ENCODE peak calls at places on chromosomes 1 and 21, in eight cellular contexts. Z is fibroblast of lung, S is AG04450, N is NB4, K is GM23338, U is neuronal stem cell, R is BJ, H is psoas muscle. E is an unnamed sample.

GRCh38 chr1:27503961-27504587 is 14.1 kb upstream of the WASF2 start:
- DNase-seq in K (no peak), R (no peak), U (no peak), Z (no peak), N (no peak), H (peak), S (no peak), E (peak)

GRCh38 chr1:11534846-11535245 is 55.9 kb downstream of the DISP3 start:
- DNase-seq in N (no peak), K (no peak), R (no peak), H (no peak), U (no peak), S (no peak), Z (no peak), E (no peak)

GRCh38 chr1:41474490-41475271 is 9.8 kb downstream of the EDN2 start:
- DNase-seq in H (no peak), S (no peak), U (no peak), N (no peak), Z (no peak), R (no peak), K (peak), E (no peak)

GRCh38 chr1:145690587-145691558 is 16.3 kb downstream of the PDZK1 start:
- DNase-seq in U (no peak), Z (peak), R (peak), N (peak), K (no peak), S (peak), H (no peak), E (peak)

GRCh38 chr1:63450416-63450815 is 72.6 kb downstream of the ITGB3BP start:
- DNase-seq in N (no peak), R (no peak), S (no peak), H (no peak), U (no peak), K (no peak), Z (no peak), E (no peak)

GRCh38 chr1:153774780-153775431 is at the start of gene SLC27A3:
- DNase-seq in S (no peak), U (no peak), N (no peak), Z (peak), H (peak), K (peak), R (no peak), E (peak)

GRCh38 chr21:44872568-44873355 is 728 bp downstream of the PTTG1IP start:
- DNase-seq in K (peak), S (no peak), H (peak), R (no peak), Z (peak), N (peak), U (peak), E (peak)

GRCh38 chr1:172883387-172883791 is 167.4 kb downstream of the TNFSF18 start:
- DNase-seq in Z (no peak), S (no peak), H (no peak), N (no peak), K (no peak), R (no peak), U (no peak), E (no peak)

GRCh38 chr1:165828103-165828558 is 717 bp downstream of the UCK2 start:
- DNase-seq in R (no peak), U (peak), S (no peak), N (peak), Z (peak), K (peak), H (peak), E (peak)

GRCh38 chr1:28564310-28564709 is 11.4 kb downstream of the TRNAU1AP start:
- DNase-seq in Z (no peak), K (no peak), H (no peak), N (no peak), R (no peak), U (no peak), S (no peak), E (no peak)

GRCh38 chr1:204089044-204089751 is 16.3 kb downstream of the SOX13 start:
- DNase-seq in Z (peak), S (no peak), H (peak), N (no peak), R (no peak), K (no peak), U (no peak), E (peak)

GRCh38 chr21:26797878-26798456 is 47.2 kb downstream of the ADAMTS1 start:
- DNase-seq in S (no peak), K (no peak), H (no peak), Z (no peak), R (no peak), U (no peak), N (no peak), E (no peak)

GRCh38 chr1:54904476-54905048 is 17.6 kb upstream of the DHCR24 start:
- DNase-seq in H (no peak), Z (peak), R (peak), K (no peak), U (no peak), S (peak), N (no peak), E (peak)

DNA sequence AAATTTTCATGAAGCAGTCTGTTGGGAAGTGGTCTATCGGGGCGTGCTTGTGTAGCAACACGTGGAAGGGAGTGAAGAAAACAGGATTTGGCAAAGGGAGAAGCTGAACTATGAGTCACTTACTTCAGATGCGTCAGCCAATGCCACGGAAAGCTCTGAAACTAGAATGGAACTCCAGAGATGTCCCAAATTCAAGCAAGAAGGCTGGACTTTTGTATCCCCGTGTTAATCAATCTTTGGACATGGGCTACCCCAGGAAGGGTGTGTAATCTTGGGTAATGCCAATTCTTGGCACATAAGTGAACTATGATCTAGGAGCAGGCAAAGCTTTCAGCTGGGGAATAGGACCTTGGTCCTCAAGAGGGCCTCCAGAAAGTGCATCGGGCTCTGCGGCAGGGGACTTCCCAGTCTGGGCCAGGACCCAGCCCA is 102.6 kb downstream of the ADSS2 start:
- DNase-seq in U (no peak), S (no peak), Z (peak), H (no peak), R (peak), K (no peak), N (no peak), E (peak)
- H3K4me3 ChIP-seq in U (no peak), S (no peak), Z (no peak), H (no peak), R (no peak), K (no peak), N (no peak), E (no peak)

GRCh38 chr1:243257189-243257588 is 1.3 kb downstream of the SDCCAG8 start:
- DNase-seq in R (no peak), Z (no peak), S (no peak), U (no peak), H (no peak), N (no peak), K (no peak), E (no peak)
- H3K4me3 ChIP-seq in R (no peak), Z (peak), S (peak), U (no peak), H (peak), N (peak), K (no peak), E (peak)

GRCh38 chr1:84693774-84694173 is 3.5 kb upstream of the SSX2IP start:
- DNase-seq in S (no peak), H (no peak), R (no peak), K (no peak), Z (no peak), U (no peak), N (no peak), E (no peak)

GRCh38 chr1:84690397-84691138 is at the start of gene SSX2IP:
- DNase-seq in Z (peak), U (peak), H (peak), R (peak), S (peak), K (peak), N (peak), E (peak)

GRCh38 chr1:84691139-84691783 is 1.0 kb upstream of the SSX2IP start:
- DNase-seq in R (no peak), Z (no peak), K (peak), H (no peak), S (no peak), U (no peak), N (peak), E (no peak)

GRCh38 chr1:84692391-84692790 is 2.1 kb upstream of the SSX2IP start:
- DNase-seq in R (no peak), Z (no peak), H (no peak), K (no peak), U (no peak), S (no peak), N (peak), E (no peak)

DNA sequence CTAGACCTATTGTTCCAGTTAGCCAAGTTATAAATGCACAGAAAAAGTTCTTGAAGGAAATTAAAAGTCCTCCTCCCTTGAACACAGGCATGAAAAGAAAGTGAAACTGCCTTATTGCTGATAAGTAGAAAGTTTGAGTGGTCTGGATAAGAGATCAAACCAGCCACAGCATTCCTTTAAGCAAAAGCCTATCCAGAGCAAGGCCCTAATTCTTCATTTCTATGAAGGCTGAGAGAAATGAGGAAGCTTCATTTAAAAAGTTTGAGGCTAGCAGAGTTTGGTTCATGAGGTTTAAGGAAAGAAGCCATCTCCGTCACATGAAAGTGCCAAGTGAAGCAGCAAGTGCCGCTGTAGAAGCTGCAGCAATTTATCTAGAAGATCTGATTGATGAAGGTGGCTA is 2.7 kb upstream of the SSX2IP start:
- DNase-seq in H (no peak), K (no peak), Z (no peak), S (no peak), U (no peak), N (peak), R (no peak), E (no peak)
- H3K4me3 ChIP-seq in H (no peak), K (no peak), Z (no peak), S (no peak), U (no peak), N (no peak), R (no peak), E (no peak)

GRCh38 chr1:168246506-168246905 is 20.7 kb downstream of the SFT2D2 start:
- DNase-seq in S (no peak), K (no peak), H (no peak), Z (no peak), N (no peak), R (no peak), U (no peak), E (no peak)
- H3K4me3 ChIP-seq in S (no peak), K (no peak), H (no peak), Z (no peak), N (no peak), R (no peak), U (no peak), E (no peak)

E was measured in choroid plexus epithelial cell.